ENCODE peak calls at places on chromosomes 7 and 10, in five cellular contexts. A, Z, C, D and G are unnamed samples.

GRCh38 chr10:114501650-114502049 is 97.3 kb upstream of the AFAP1L2 start:
- DNase-seq in A (no peak), Z (no peak), C (no peak), D (no peak), G (no peak)

GRCh38 chr7:145212050-145212449 is 376.2 kb upstream of the TPK1 start:
- DNase-seq in A (peak), Z (no peak), C (no peak), D (no peak), G (no peak)

GRCh38 chr10:16816142-16816541 is 1.1 kb downstream of the RSU1 start:
- DNase-seq in A (no peak), Z (no peak), C (no peak), D (no peak), G (no peak)

GRCh38 chr10:88830643-88831277 is 20.9 kb downstream of the ANKRD22 start:
- DNase-seq in A (no peak), Z (no peak), C (no peak), D (no peak), G (no peak)

GRCh38 chr7:118684796-118685195 is 460.3 kb downstream of the ANKRD7 start:
- DNase-seq in A (no peak), Z (no peak), C (no peak), D (no peak), G (no peak)

GRCh38 chr10:78335371-78335690 is 301.7 kb downstream of the RPS24 start:
- DNase-seq in A (no peak), Z (no peak), C (no peak), D (no peak), G (no peak)

GRCh38 chr10:46555713-46556514 is 544 bp downstream of the GPRIN2 start:
- DNase-seq in A (no peak), Z (peak), C (peak), D (no peak), G (no peak)

GRCh38 chr10:85849315-85849714 is 517.3 kb downstream of the GRID1 start:
- DNase-seq in A (no peak), Z (no peak), C (no peak), D (no peak), G (no peak)

GRCh38 chr7:47336178-47337020 is 245.5 kb downstream of the TNS3 start:
- DNase-seq in A (peak), Z (peak), C (peak), D (no peak), G (no peak)

GRCh38 chr7:54995631-54996340 is 23.0 kb upstream of the EGFR start:
- DNase-seq in A (peak), Z (no peak), C (no peak), D (no peak), G (peak)

GRCh38 chr10:33655165-33655815 is 320.8 kb upstream of the NRP1 start:
- DNase-seq in A (no peak), Z (no peak), C (no peak), D (no peak), G (no peak)

GRCh38 chr10:604716-605631 is 84.5 kb downstream of the DIP2C start:
- DNase-seq in A (no peak), Z (peak), C (peak), D (no peak), G (no peak)

GRCh38 chr7:132433286-132433685 is 143.0 kb downstream of the PLXNA4 start:
- DNase-seq in A (no peak), Z (no peak), C (no peak), D (no peak), G (no peak)

GRCh38 chr7:36047254-36047653 is 105.8 kb upstream of the EEPD1 start:
- DNase-seq in A (peak), Z (no peak), C (no peak), D (no peak), G (no peak)

GRCh38 chr10:61939575-61940301 is 38.2 kb downstream of the ARID5B start:
- DNase-seq in A (peak), Z (no peak), C (no peak), D (no peak), G (peak)